ENCODE peak calls at places on chromosomes 13 and 19, in nine cellular contexts. G, D, K, I, V, H, F, E and J are unnamed samples.

GRCh38 chr13:35988648-35989081 is 142.5 kb downstream of the DCLK1 start:
- DNase-seq in E (no peak), V (no peak), I (peak; percentile 24), F (no peak), D (no peak), K (no peak), H (no peak), G (no peak), J (no peak)

GRCh38 chr19:16328824-16329482 is 4.3 kb downstream of the KLF2 start:
- DNase-seq in I (peak; percentile 21), G (no peak), H (no peak), V (no peak), D (no peak), K (no peak), F (no peak), E (peak; percentile 61), J (peak; percentile 72)

GRCh38 chr13:99960663-99961440 is 10.7 kb downstream of the ZIC5 start:
- DNase-seq in G (no peak), V (no peak), E (no peak), I (no peak), D (no peak), K (no peak), F (no peak), H (no peak), J (no peak)

GRCh38 chr19:29810504-29810871 is 1.3 kb upstream of the CCNE1 start:
- DNase-seq in G (no peak), K (no peak), F (no peak), E (no peak), D (peak; percentile 30), V (peak; percentile 3), I (peak; percentile 39), H (no peak), J (peak; percentile 14)

GRCh38 chr13:109155301-109155761 is 525.9 kb downstream of the MYO16 start:
- DNase-seq in E (no peak), K (no peak), V (peak; percentile 83), F (no peak), H (no peak), D (no peak), I (no peak), G (no peak), J (no peak)

GRCh38 chr19:51372649-51373504 is at the start of gene NKG7:
- DNase-seq in E (peak; percentile 25), I (no peak), F (no peak), V (no peak), K (no peak), G (no peak), H (peak; percentile 72), D (peak; percentile 38), J (no peak)

GRCh38 chr13:97306646-97307045 is 84.5 kb downstream of the MBNL2 start:
- DNase-seq in V (no peak), I (no peak), D (no peak), H (no peak), F (no peak), K (no peak), E (no peak), G (no peak), J (no peak)

GRCh38 chr13:23960566-23961156 is 63.4 kb upstream of the C1QTNF9B start:
- DNase-seq in K (no peak), G (no peak), H (no peak), V (no peak), I (no peak), E (no peak), F (no peak), D (no peak), J (no peak)

GRCh38 chr13:89238496-89238895 is 1567.3 kb downstream of the SLITRK5 start:
- DNase-seq in H (no peak), I (no peak), E (no peak), F (no peak), V (no peak), K (no peak), G (no peak), D (no peak), J (no peak)

GRCh38 chr19:28864577-28865042 is 348.3 kb downstream of the UQCRFS1 start:
- DNase-seq in H (no peak), I (peak; percentile 79), G (peak; percentile 66), E (no peak), D (peak; percentile 51), V (no peak), K (no peak), F (no peak), J (no peak)

GRCh38 chr19:38389101-38389925 is 816 bp downstream of the SPRED3 start:
- DNase-seq in D (no peak), I (no peak), V (peak; percentile 41), E (no peak), H (no peak), G (no peak), F (no peak), K (no peak), J (no peak)

GRCh38 chr13:23443878-23444277 is 10.4 kb upstream of the SACS start:
- DNase-seq in K (no peak), D (no peak), E (no peak), I (no peak), G (no peak), F (no peak), V (no peak), H (no peak), J (no peak)

GRCh38 chr13:109355875-109356428 is 430.4 kb downstream of the IRS2 start:
- DNase-seq in H (no peak), K (no peak), D (no peak), V (no peak), F (no peak), I (no peak), G (no peak), E (no peak), J (no peak)

GRCh38 chr19:47157455-47158321 is 27.1 kb downstream of the SAE1 start:
- DNase-seq in G (peak; percentile 45), I (peak; percentile 39), F (peak; percentile 25), D (peak; percentile 59), K (peak; percentile 25), E (peak; percentile 23), H (no peak), V (no peak), J (peak; percentile 54)

GRCh38 chr13:21676611-21677021 is 5.7 kb downstream of the FGF9 start:
- DNase-seq in K (no peak), G (no peak), D (peak; percentile 65), I (peak; percentile 22), F (no peak), V (no peak), H (no peak), E (no peak), J (no peak)

GRCh38 chr13:72983085-72983768 is 75.6 kb upstream of the KLF5 start:
- DNase-seq in H (no peak), G (no peak), F (no peak), E (no peak), D (no peak), V (peak; percentile 77), K (no peak), I (peak; percentile 47), J (no peak)

GRCh38 chr19:41226053-41226873 is 7.2 kb downstream of the AXL start:
- DNase-seq in E (peak; percentile 11), K (peak; percentile 62), F (no peak), D (peak; percentile 78), I (peak; percentile 79), G (peak; percentile 65), V (peak; percentile 51), H (no peak), J (peak; percentile 47)

GRCh38 chr13:113848020-113848419 is 15.9 kb downstream of the GAS6 start:
- DNase-seq in E (no peak), H (no peak), D (no peak), G (no peak), V (no peak), F (no peak), K (no peak), I (no peak), J (no peak)

GRCh38 chr13:44312131-44312530 is 61.5 kb upstream of the SERP2 start:
- DNase-seq in E (no peak), D (no peak), H (no peak), K (no peak), F (no peak), G (no peak), I (no peak), V (no peak), J (no peak)

DNA sequence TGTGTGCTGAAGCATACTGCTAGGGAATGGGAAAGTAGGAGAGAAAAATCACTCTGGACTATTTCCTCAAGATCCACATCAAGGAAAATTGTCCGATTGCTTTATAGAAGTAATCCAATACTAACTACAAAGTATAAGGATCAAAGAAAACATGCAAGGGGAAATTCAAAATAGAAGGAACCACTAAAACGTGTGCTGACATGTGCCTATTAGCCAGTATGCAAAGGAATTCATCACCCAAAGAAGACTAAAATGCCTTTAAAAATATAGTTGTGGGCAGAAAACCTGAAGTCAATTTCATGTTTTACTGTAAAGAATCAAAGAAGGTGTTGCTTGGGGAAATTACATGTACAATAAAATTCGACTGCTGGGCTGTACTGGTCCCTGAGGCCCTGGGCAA is 14.3 kb downstream of the DLEU7 start:
- DNase-seq in V (no peak), F (no peak), E (no peak), K (no peak), D (no peak), H (no peak), I (no peak), G (no peak), J (no peak)
- H3K4me3 ChIP-seq in V (no peak overlapping the region), F (no peak overlapping the region), E (no peak overlapping the region), K (no peak overlapping the region), D (no peak overlapping the region), H (no peak overlapping the region), I (no peak overlapping the region), G (no peak overlapping the region), J (no peak overlapping the region)

GRCh38 chr13:94544922-94545321 is 51.0 kb downstream of the TGDS start:
- DNase-seq in H (no peak), F (no peak), E (no peak), K (no peak), I (no peak), V (no peak), D (no peak), G (no peak), J (no peak)
- H3K4me3 ChIP-seq in H (no peak overlapping the region), F (no peak overlapping the region), E (no peak overlapping the region), K (no peak overlapping the region), I (no peak overlapping the region), V (no peak overlapping the region), D (no peak overlapping the region), G (no peak overlapping the region), J (no peak overlapping the region)

GRCh38 chr19:42403586-42403985 is 13.5 kb upstream of the CNFN start:
- DNase-seq in E (no peak), D (no peak), K (no peak), I (no peak), G (no peak), V (no peak), H (no peak), F (no peak), J (no peak)
- H3K4me3 ChIP-seq in E (no peak overlapping the region), D (no peak overlapping the region), K (no peak overlapping the region), I (no peak overlapping the region), G (no peak overlapping the region), V (no peak overlapping the region), H (no peak overlapping the region), F (no peak overlapping the region), J (no peak overlapping the region)

DNA sequence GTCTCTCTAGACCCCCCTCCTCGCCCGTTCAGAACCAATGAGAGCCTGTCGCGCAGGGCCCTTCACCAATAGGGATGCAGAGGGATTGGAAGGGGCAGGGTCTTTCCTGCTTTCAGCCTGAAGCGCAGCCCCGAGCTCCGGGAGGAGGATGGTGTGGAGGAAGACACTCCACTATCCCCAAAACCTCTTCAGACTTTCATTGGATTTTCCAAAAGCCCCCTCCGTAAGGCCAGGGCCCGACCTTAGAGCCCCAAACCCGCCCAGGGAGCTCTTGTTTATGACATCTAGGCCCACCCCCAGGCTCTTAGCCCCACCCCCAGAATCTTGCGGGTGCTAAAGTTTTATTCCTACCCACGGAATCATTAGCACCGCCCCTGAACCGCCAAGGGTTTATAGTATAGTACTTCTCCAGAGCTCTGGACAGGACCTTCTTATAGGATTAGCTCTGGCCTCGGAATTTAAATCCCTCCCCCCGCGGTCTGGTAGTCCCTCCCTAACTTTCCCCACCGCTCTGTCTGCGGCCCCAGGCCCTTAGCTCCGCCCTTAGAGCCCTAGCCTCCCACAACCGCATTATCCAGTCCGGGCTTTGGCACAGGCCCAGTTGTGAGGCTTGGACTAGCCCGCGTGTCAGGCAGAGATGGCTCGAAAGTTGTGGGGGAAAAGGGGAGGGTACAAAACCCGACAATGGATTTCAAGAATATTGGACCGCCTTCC is 6.6 kb upstream of the EML2 start:
- DNase-seq in K (peak; percentile 69), G (peak; percentile 82), H (peak; percentile 58), V (peak; percentile 72), F (peak; percentile 53), I (peak; percentile 70), D (peak; percentile 83), E (peak; percentile 68), J (peak; percentile 83)
- H3K4me3 ChIP-seq in K (no peak overlapping the region), G (peak overlapping the region; percentile 72), H (peak overlapping the region; percentile 58), V (peak overlapping the region; percentile 56), F (peak overlapping the region; percentile 1), I (peak overlapping the region; percentile 13), D (no peak overlapping the region), E (peak overlapping the region; percentile 53), J (peak overlapping the region; percentile 68)